ENCODE peak calls at places on chromosome 4, in four cellular contexts. P is GM12878, D is IMR-90, M is K562. Y is an unnamed sample.
A peak's percentile ranks its signal among the peaks of the same experiment; 100 is the strongest.

GRCh38 chr4:187668683-187669082 is 326.9 kb upstream of the ZFP42 start:
- DNase-seq in P (no peak), M (no peak), D (peak; percentile 83), Y (no peak)

GRCh38 chr4:188433916-188434315 is 294.7 kb downstream of the TRIML1 start:
- DNase-seq in D (peak; percentile 60), P (no peak), M (no peak), Y (no peak)

GRCh38 chr4:164304240-164304639 is 449.7 kb upstream of the SMIM31 start:
- DNase-seq in P (no peak), D (no peak), M (no peak), Y (no peak)

GRCh38 chr4:22515145-22515887 is 550 bp downstream of the ADGRA3 start:
- DNase-seq in M (peak; percentile 17), P (no peak), D (peak; percentile 64), Y (peak; percentile 74)

GRCh38 chr4:123419885-123420743 is 23.5 kb downstream of the SPRY1 start:
- DNase-seq in M (no peak), D (no peak), P (no peak), Y (no peak)

GRCh38 chr4:56086073-56086521 is 137.4 kb downstream of the CEP135 start:
- DNase-seq in M (no peak), D (no peak), P (no peak), Y (no peak)

GRCh38 chr4:181597766-181598165 is 645.4 kb upstream of the TENM3 start:
- DNase-seq in M (no peak), D (peak; percentile 64), P (no peak), Y (no peak)

GRCh38 chr4:25209702-25210101 is 24.1 kb upstream of the PI4K2B start:
- DNase-seq in M (no peak), P (no peak), D (no peak), Y (no peak)

GRCh38 chr4:172055498-172055897 is 242.3 kb downstream of the GALNTL6 start:
- DNase-seq in P (no peak), M (no peak), D (no peak), Y (no peak)

GRCh38 chr4:94559351-94559806 is 107.6 kb downstream of the PDLIM5 start:
- DNase-seq in M (no peak), P (no peak), D (peak; percentile 39), Y (no peak)

GRCh38 chr4:1209821-1210220 is 37.4 kb upstream of the SPON2 start:
- DNase-seq in P (no peak), D (peak; percentile 80), M (peak; percentile 55), Y (no peak)

GRCh38 chr4:139419388-139419914 is 34.5 kb upstream of the RAB33B start:
- DNase-seq in M (no peak), D (peak; percentile 86), P (no peak), Y (no peak)

GRCh38 chr4:177047070-177047850 is 254.5 kb upstream of the VEGFC start:
- DNase-seq in D (peak; percentile 81), M (peak; percentile 38), P (no peak), Y (peak; percentile 8)

GRCh38 chr4:118586357-118586790 is 98.8 kb upstream of the METTL14 start:
- DNase-seq in M (no peak), D (no peak), P (no peak), Y (no peak)

GRCh38 chr4:98232202-98232601 is 29.0 kb upstream of the RAP1GDS1 start:
- DNase-seq in D (peak; percentile 30), M (no peak), P (no peak), Y (no peak)

GRCh38 chr4:180542445-180543100 is 1700.6 kb upstream of the TENM3 start:
- DNase-seq in M (no peak), D (peak; percentile 75), P (no peak), Y (peak; percentile 7)

GRCh38 chr4:156547439-156547838 is 424.2 kb downstream of the PDGFC start:
- DNase-seq in M (no peak), D (peak; percentile 97), P (no peak), Y (peak; percentile 18)
- TF ChIP-seq RAD21 in M (no peak), D (no peak), P (no peak), Y (no peak)

GRCh38 chr4:105149771-105150170 is 3.1 kb downstream of the TET2 start:
- DNase-seq in P (no peak), M (no peak), D (no peak), Y (no peak)

GRCh38 chr4:105146286-105147219 is at the start of gene TET2:
- DNase-seq in P (peak; percentile 74), M (peak; percentile 75), D (peak; percentile 87), Y (peak; percentile 22)

GRCh38 chr4:105147226-105148151 is 813 bp downstream of the TET2 start:
- DNase-seq in D (peak; percentile 44), P (no peak), M (peak; percentile 25), Y (no peak)

GRCh38 chr4:105145059-105145912 is 1.4 kb upstream of the TET2 start:
- DNase-seq in D (no peak), M (no peak), P (no peak), Y (no peak)

DNA sequence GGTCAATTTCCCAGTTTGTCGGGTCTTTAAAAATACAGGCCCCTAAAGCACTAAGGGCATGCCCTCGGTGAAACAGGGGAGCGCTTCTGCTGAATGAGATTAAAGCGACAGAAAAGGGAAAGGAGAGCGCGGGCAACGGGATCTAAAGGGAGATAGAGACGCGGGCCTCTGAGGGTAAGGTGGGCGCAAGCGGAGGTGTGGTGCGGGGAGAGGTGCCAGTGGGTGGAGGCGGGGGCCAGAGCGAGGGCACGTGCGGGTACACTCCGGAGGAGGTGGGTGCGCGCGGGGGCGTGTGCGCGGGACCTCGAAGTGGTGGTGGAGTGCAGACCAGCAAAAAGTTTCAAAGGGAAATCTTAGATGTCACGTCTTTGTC is 777 bp upstream of the TET2 start:
- DNase-seq in D (no peak), M (no peak), P (no peak), Y (no peak)
- TF ChIP-seq RCOR1 in D (no peak), M (no peak), P (no peak), Y (no peak)

DNA sequence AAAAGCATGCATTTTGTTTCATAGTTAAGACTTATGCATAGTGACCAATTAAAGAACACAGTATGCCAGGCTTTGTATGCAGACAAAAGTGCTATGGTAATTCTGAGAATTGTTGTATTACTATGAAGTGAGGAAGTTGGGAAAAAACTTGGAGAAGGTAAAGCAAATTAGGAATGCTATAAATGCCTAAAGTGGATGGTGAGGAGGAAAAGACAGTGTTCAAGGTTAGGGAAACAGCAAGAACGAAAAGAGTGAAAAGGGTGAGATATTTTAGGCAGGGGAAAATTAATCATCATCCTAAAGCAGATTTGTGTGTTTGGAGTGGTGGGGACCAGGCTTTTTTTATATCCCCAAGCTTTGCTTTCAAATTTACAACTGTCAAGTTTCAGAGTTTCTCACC is 10.5 kb upstream of the BMP2K start:
- DNase-seq in M (no peak), P (no peak), D (no peak), Y (no peak)
- TF ChIP-seq CEBPB in M (no peak), P (no peak), D (no peak), Y (no peak)

GRCh38 chr4:122083356-122083755 is 68.8 kb upstream of the BLTP1 start:
- DNase-seq in M (no peak), D (no peak), P (no peak), Y (no peak)
- TF ChIP-seq RAD21 in M (no peak), D (no peak), P (no peak), Y (no peak)

GRCh38 chr4:14225683-14226207 is 598.2 kb upstream of the BOD1L1 start:
- DNase-seq in D (no peak), P (no peak), M (no peak), Y (peak; percentile 6)
- TF ChIP-seq RCOR1 in D (no peak), P (no peak), M (no peak), Y (no peak)

Y was measured in A549.